ENCODE peak calls at places on chromosomes 1 and 21, in five cellular contexts. F, G, C, M and P are unnamed samples.

GRCh38 chr1:30610917-30611316 is 112.5 kb downstream of the MATN1 start:
- DNase-seq in C (no peak), G (no peak), F (no peak), M (no peak), P (no peak)

GRCh38 chr1:222225171-222225570 is 322.7 kb downstream of the HHIPL2 start:
- DNase-seq in G (no peak), M (no peak), C (no peak), F (no peak), P (no peak)

GRCh38 chr1:167169642-167170041 is 51.0 kb upstream of the POU2F1 start:
- DNase-seq in M (no peak), F (no peak), G (no peak), C (no peak), P (no peak)

GRCh38 chr21:32844653-32845443 is 73.3 kb upstream of the PAXBP1 start:
- DNase-seq in C (peak), F (no peak), G (no peak), M (no peak), P (no peak)

GRCh38 chr1:197675475-197676324 is 99.6 kb downstream of the DENND1B start:
- DNase-seq in C (no peak), M (no peak), F (peak), G (no peak), P (peak)

GRCh38 chr21:21029159-21029558 is 30.9 kb downstream of the NCAM2 start:
- DNase-seq in C (no peak), G (no peak), M (no peak), F (no peak), P (peak)

GRCh38 chr1:175072131-175072941 is 4.7 kb downstream of the TNN start:
- DNase-seq in F (no peak), C (peak), M (no peak), G (no peak), P (peak)

GRCh38 chr1:200153277-200154055 is 126.0 kb downstream of the NR5A2 start:
- DNase-seq in M (no peak), F (no peak), C (no peak), G (no peak), P (no peak)

GRCh38 chr1:148160421-148161251 is 8.6 kb upstream of the NBPF11 start:
- DNase-seq in G (no peak), F (peak), C (no peak), M (no peak), P (no peak)

GRCh38 chr1:3886691-3887090 is 13.4 kb downstream of the C1orf174 start:
- DNase-seq in F (no peak), G (no peak), C (no peak), M (no peak), P (no peak)

GRCh38 chr1:58764294-58764978 is 19.4 kb downstream of the JUN start:
- DNase-seq in F (no peak), C (peak), G (no peak), M (no peak), P (no peak)

GRCh38 chr1:48177257-48177656 is 45.3 kb upstream of the SLC5A9 start:
- DNase-seq in G (no peak), M (no peak), F (no peak), C (no peak), P (no peak)

GRCh38 chr21:35943752-35944151 is 116.6 kb downstream of the SETD4 start:
- DNase-seq in F (no peak), G (no peak), C (no peak), M (no peak), P (no peak)

GRCh38 chr1:116556289-116557006 is 14.4 kb downstream of the CD58 start:
- DNase-seq in F (no peak), C (peak), G (no peak), M (peak), P (no peak)

GRCh38 chr21:31553461-31553860 is 106.0 kb upstream of the SOD1 start:
- DNase-seq in F (no peak), G (no peak), M (no peak), C (no peak), P (no peak)

GRCh38 chr1:84742653-84743052 is 52.4 kb upstream of the SSX2IP start:
- DNase-seq in M (no peak), G (no peak), C (peak), F (no peak), P (no peak)